ENCODE peak calls at places on chromosome 13, in five cellular contexts. One of them, this sample, is unnamed.

GRCh38 chr13:48775285-48775684 is 121.6 kb downstream of the CYSLTR2 start:
- DNase-seq in K562: no peak
- DNase-seq in H1: no peak
- DNase-seq in GM12878: no peak
- DNase-seq in HepG2: no peak
- DNase-seq in this sample: no peak

GRCh38 chr13:29743229-29743786 is 107.1 kb downstream of the UBL3 start:
- DNase-seq in K562: no peak
- DNase-seq in GM12878: no peak
- DNase-seq in HepG2: no peak
- DNase-seq in H1: no peak
- DNase-seq in this sample: no peak

GRCh38 chr13:99467764-99468163 is 33.5 kb upstream of the TM9SF2 start:
- DNase-seq in H1: no peak
- DNase-seq in HepG2: no peak
- DNase-seq in K562: no peak
- DNase-seq in GM12878: no peak
- DNase-seq in this sample: no peak

GRCh38 chr13:40502236-40502635 is 164.2 kb downstream of the FOXO1 start:
- DNase-seq in K562: no peak
- DNase-seq in H1: no peak
- DNase-seq in GM12878: no peak
- DNase-seq in HepG2: no peak
- DNase-seq in this sample: no peak

GRCh38 chr13:109868583-109869311 is 82.4 kb upstream of the IRS2 start:
- DNase-seq in HepG2: no peak
- DNase-seq in H1: no peak
- DNase-seq in GM12878: no peak
- DNase-seq in K562: no peak
- DNase-seq in this sample: no peak

GRCh38 chr13:61142506-61142905 is 273.1 kb downstream of the PCDH20 start:
- DNase-seq in K562: no peak
- DNase-seq in GM12878: no peak
- DNase-seq in HepG2: no peak
- DNase-seq in H1: no peak
- DNase-seq in this sample: no peak

GRCh38 chr13:23666576-23666975 is 96.4 kb downstream of the TNFRSF19 start:
- DNase-seq in K562: no peak
- DNase-seq in H1: no peak
- DNase-seq in HepG2: no peak
- DNase-seq in GM12878: no peak
- DNase-seq in this sample: no peak

GRCh38 chr13:105971720-105972119 is 563.7 kb downstream of the EFNB2 start:
- DNase-seq in HepG2: no peak
- DNase-seq in K562: no peak
- DNase-seq in GM12878: no peak
- DNase-seq in H1: no peak
- DNase-seq in this sample: no peak

GRCh38 chr13:26867451-26868067 is 107.0 kb upstream of the GPR12 start:
- DNase-seq in HepG2: no peak
- DNase-seq in H1: no peak
- DNase-seq in K562: peak
- DNase-seq in GM12878: no peak
- DNase-seq in this sample: no peak

GRCh38 chr13:24107955-24108614 is 52.4 kb upstream of the SPATA13 start:
- DNase-seq in H1: no peak
- DNase-seq in GM12878: no peak
- DNase-seq in K562: no peak
- DNase-seq in HepG2: no peak
- DNase-seq in this sample: no peak

GRCh38 chr13:40245567-40245966 is 420.9 kb downstream of the FOXO1 start:
- DNase-seq in GM12878: no peak
- DNase-seq in H1: no peak
- DNase-seq in K562: no peak
- DNase-seq in HepG2: no peak
- DNase-seq in this sample: no peak

GRCh38 chr13:56187331-56187730 is 953.4 kb upstream of the PRR20A start:
- DNase-seq in GM12878: no peak
- DNase-seq in K562: no peak
- DNase-seq in H1: no peak
- DNase-seq in HepG2: no peak
- DNase-seq in this sample: no peak

GRCh38 chr13:56182598-56182997 is 958.1 kb upstream of the PRR20A start:
- DNase-seq in K562: no peak
- DNase-seq in HepG2: no peak
- DNase-seq in GM12878: no peak
- DNase-seq in H1: no peak
- DNase-seq in this sample: no peak
- TF ChIP-seq SRF in K562: no peak
- TF ChIP-seq SRF in HepG2: no peak
- TF ChIP-seq SRF in GM12878: no peak
- TF ChIP-seq SRF in H1: no peak
- TF ChIP-seq SRF in this sample: no peak

GRCh38 chr13:113904411-113904810 is 40.5 kb upstream of the GAS6 start:
- DNase-seq in K562: peak
- DNase-seq in HepG2: peak
- DNase-seq in H1: no peak
- DNase-seq in GM12878: no peak
- DNase-seq in this sample: no peak
- H3K27ac ChIP-seq in K562: no peak
- H3K27ac ChIP-seq in HepG2: no peak
- H3K27ac ChIP-seq in H1: no peak
- H3K27ac ChIP-seq in GM12878: no peak
- H3K27ac ChIP-seq in this sample: no peak

GRCh38 chr13:41697578-41697977 is 240.2 kb downstream of the RGCC start:
- DNase-seq in H1: no peak
- DNase-seq in K562: no peak
- DNase-seq in HepG2: no peak
- DNase-seq in GM12878: no peak
- DNase-seq in this sample: no peak

GRCh38 chr13:41706189-41706588 is 248.8 kb downstream of the RGCC start:
- DNase-seq in H1: no peak
- DNase-seq in HepG2: no peak
- DNase-seq in K562: no peak
- DNase-seq in GM12878: no peak
- DNase-seq in this sample: no peak

GRCh38 chr13:41699759-41700158 is 242.4 kb downstream of the RGCC start:
- DNase-seq in HepG2: no peak
- DNase-seq in GM12878: no peak
- DNase-seq in K562: no peak
- DNase-seq in H1: no peak
- DNase-seq in this sample: no peak

GRCh38 chr13:41696163-41697003 is 239.0 kb downstream of the RGCC start:
- DNase-seq in H1: peak
- DNase-seq in K562: no peak
- DNase-seq in GM12878: no peak
- DNase-seq in HepG2: peak
- DNase-seq in this sample: peak

DNA sequence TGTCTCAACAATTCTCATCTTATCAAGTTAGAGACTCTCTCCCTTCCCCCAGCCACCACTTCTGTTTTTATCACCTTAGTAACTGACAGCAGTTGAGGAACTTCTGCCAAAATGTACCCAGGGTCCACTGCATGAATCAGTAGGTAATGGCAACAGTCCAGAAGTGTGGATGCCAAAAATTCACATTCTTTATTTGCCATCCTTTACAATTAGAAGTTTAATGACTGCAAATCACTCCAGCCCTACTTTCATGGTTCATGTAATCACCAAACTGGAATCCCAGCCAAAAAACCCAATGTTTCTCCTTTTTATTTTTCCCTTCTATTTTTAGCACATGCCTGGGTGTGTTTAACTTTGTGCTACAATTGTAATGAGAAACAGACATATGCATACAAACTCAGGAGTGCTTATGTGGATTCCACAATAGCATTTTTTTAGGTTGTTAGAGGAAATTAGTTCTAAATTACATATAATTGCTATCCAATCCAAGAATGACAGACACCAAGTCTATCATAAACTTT is 243.5 kb downstream of the RGCC start:
- DNase-seq in K562: peak
- DNase-seq in H1: no peak
- DNase-seq in GM12878: no peak
- DNase-seq in HepG2: no peak
- DNase-seq in this sample: no peak
- TF ChIP-seq SRF in K562: no peak
- TF ChIP-seq SRF in H1: no peak
- TF ChIP-seq SRF in GM12878: no peak
- TF ChIP-seq SRF in HepG2: no peak
- TF ChIP-seq SRF in this sample: no peak

DNA sequence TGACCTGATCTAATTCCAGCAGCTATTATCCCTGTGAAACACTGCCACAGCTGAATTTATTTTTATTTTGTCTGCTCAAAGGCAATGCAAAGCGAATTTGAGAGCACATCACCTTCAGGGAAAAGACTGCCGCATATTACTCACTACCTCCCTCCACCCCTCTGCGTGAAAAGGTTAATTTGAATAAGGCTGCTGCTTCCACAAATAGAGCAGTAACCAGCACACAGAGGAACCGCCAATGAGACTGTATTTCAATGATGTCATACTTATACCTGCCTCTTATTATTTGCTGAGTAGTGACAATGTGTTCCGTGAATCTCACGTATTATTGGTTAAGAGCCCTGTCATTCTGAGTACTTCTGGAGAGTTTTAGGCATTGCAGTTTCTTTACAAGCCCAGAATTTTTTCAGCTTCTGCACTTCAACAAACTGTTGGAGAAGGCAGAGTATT is 156.1 kb upstream of the KLF12 start:
- DNase-seq in GM12878: no peak
- DNase-seq in HepG2: peak
- DNase-seq in H1: no peak
- DNase-seq in K562: no peak
- DNase-seq in this sample: peak
- H3K27ac ChIP-seq in GM12878: no peak
- H3K27ac ChIP-seq in HepG2: no peak
- H3K27ac ChIP-seq in H1: no peak
- H3K27ac ChIP-seq in K562: no peak
- H3K27ac ChIP-seq in this sample: no peak

This sample was measured in HCT116.